ENCODE peak calls at places on chromosome 22, in six cellular contexts. T, U, P, Q, L and A are unnamed samples. For H3K27me3, the result is how much of the 10 kb centered on the place peaks cover.

GRCh38 chr22:20218320-20218872 is 49.7 kb downstream of the RTN4R start:
- DNase-seq in U (no peak), Q (no peak), T (no peak), L (no peak), P (no peak), A (no peak)

GRCh38 chr22:23365961-23366360 is 185.7 kb downstream of the BCR start:
- DNase-seq in U (no peak), Q (no peak), L (no peak), P (no peak), T (no peak), A (no peak)

GRCh38 chr22:36068776-36069344 is 40.2 kb upstream of the RBFOX2 start:
- DNase-seq in U (no peak), T (no peak), P (no peak), Q (no peak), L (no peak), A (no peak)

GRCh38 chr22:33687464-33687863 is 232.8 kb downstream of the LARGE1 start:
- DNase-seq in L (no peak), Q (no peak), U (no peak), P (peak), T (no peak), A (no peak)

GRCh38 chr22:28909375-28909774 is 26.0 kb downstream of the ZNRF3 start:
- DNase-seq in Q (peak), P (no peak), L (no peak), T (no peak), U (no peak), A (no peak)

GRCh38 chr22:29041408-29041807 is 20.2 kb downstream of the C22orf31 start:
- DNase-seq in L (no peak), Q (no peak), P (no peak), U (no peak), T (no peak), A (no peak)

GRCh38 chr22:35638408-35638807 is 9.8 kb upstream of the APOL6 start:
- DNase-seq in U (no peak), L (no peak), Q (peak), P (peak), T (peak), A (no peak)

GRCh38 chr22:36546092-36546804 is 17.3 kb upstream of the EIF3D start:
- DNase-seq in L (peak), P (peak), Q (peak), U (peak), T (no peak), A (no peak)

GRCh38 chr22:24894998-24895397 is 51.5 kb downstream of the LHFPL7 start:
- DNase-seq in Q (peak), P (no peak), T (peak), L (peak), U (peak), A (peak)

DNA sequence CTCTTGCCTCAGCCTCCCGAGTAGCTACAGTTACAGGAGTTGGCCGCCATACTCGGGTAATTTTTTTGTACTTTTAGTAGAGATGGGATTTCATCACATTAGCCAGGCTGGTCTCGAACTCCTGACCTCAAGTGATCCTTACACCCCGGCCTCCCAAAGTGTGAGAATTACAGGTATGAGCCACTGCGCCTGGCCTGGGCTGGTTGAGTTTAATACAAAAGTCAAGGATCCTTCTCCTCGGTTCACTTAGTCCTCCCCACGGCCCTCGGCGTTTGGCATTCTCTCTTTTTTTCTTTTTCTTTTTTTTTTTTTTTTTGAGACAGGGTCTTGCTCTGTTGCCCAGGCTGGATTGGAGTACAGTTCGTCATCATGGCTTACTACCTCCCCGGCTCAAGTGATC is 33.0 kb downstream of the MCHR1 start:
- DNase-seq in U (no peak), P (no peak), L (no peak), T (no peak), Q (no peak), A (no peak)
- H3K4me3 ChIP-seq in U (no peak), P (no peak), L (no peak), T (no peak), Q (no peak), A (no peak)

DNA sequence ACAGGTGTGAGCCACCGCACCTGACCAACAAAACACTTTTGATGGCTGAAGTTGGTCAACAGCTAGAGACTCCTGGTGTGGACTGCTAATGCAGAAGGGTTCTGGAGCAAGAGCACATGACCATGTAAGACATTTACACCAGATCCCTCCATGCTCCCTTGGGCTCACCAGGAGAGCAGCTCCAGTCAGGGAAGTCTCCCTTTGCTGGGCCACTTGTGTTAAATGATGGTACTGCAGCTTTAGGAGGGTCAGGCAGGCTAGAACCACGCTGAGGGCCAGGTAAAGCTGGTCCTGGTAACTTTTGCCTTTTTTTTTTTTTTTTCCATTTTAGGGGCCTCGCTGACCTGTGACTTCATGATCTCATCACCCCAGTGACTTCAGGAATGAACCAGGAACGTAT is 146.4 kb downstream of the FBXO7 start:
- DNase-seq in T (no peak), P (no peak), U (peak), Q (no peak), L (no peak), A (no peak)
- TF ChIP-seq CTCF in T (no peak), P (no peak), U (no peak), Q (no peak), L (no peak), A (no peak)

GRCh38 chr22:22200569-22201184 is 43.9 kb upstream of the VPREB1 start:
- DNase-seq in U (no peak), T (no peak), Q (no peak), P (no peak), L (no peak), A (no peak)
- H3K27me3 ChIP-seq in U (under half), T (under half), Q (under half), P (under half), L (under half), A (under half)

DNA sequence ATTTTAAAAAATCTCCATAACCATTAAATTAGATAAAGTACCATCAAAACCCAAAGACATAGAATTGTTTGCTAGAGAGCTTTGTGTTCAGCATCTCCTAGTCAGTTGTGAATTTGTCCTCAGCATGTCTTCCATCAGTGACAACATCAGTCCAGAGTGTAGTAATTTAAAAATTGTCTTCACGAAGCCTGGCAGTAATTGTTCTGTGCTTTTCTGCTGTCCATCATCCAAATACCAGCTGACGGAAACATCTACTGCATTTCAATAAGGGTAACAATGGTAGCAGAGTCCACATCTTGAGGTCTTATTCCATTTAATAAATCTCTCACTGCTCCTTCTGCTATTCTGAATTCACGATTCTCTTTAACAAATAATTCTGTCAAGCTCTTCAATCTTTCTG is 121.5 kb downstream of the ATXN10 start:
- DNase-seq in P (no peak), L (no peak), T (no peak), U (no peak), Q (no peak), A (no peak)
- H3K4me3 ChIP-seq in P (no peak), L (no peak), T (no peak), U (no peak), Q (no peak), A (no peak)

DNA sequence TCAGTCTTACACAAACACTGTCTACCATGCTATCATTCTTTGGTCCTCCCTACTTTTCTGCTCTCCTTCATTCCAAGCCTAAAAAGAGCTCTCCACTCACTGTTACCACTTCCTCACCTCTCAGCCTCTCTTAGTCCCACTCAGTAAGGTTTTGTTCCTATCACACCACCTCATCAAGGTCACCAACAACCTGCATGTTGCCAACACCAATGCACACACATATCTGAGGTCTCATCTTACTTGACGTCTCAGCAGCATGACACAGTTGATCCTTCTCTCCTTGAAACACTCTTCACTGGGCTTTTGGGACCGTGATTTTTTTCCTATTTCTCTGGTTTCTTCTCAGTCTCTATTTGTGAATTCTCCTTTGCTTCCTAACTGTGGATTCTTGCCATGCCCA is 8.1 kb downstream of the PISD start:
- DNase-seq in U (no peak), P (no peak), T (no peak), L (no peak), Q (no peak), A (no peak)
- TF ChIP-seq CTCF in U (no peak), P (no peak), T (no peak), L (no peak), Q (no peak), A (no peak)

GRCh38 chr22:21994881-21995444 is 12.4 kb upstream of the TOP3B start:
- DNase-seq in Q (no peak), L (no peak), T (no peak), U (no peak), P (no peak), A (no peak)
- H3K27me3 ChIP-seq in Q (under half), L (under half), T (under half), U (under half), P (under half), A (under half)

GRCh38 chr22:37643225-37643847 is 3.9 kb downstream of the SH3BP1 start:
- DNase-seq in U (no peak), Q (peak), L (peak), P (peak), T (peak), A (no peak)
- H3K4me3 ChIP-seq in U (no peak), Q (no peak), L (no peak), P (no peak), T (no peak), A (no peak)

GRCh38 chr22:17234144-17234623 is 14.9 kb upstream of the ADA2 start:
- DNase-seq in L (no peak), T (no peak), P (no peak), U (no peak), Q (no peak), A (no peak)
- TF ChIP-seq CTCF in L (no peak), T (no peak), P (no peak), U (no peak), Q (no peak), A (peak)

GRCh38 chr22:49284389-49284788 is 543.3 kb downstream of the BRD1 start:
- DNase-seq in Q (no peak), P (no peak), U (no peak), L (no peak), T (no peak), A (no peak)
- H3K27me3 ChIP-seq in Q (under half), P (under half), U (half or more), L (half or more), T (under half), A (under half)